ENCODE peak calls at places on chromosomes 4 and X, in six cellular contexts. One of them, this sample, is unnamed.
A peak's percentile ranks its signal among the peaks of the same experiment; 100 is the strongest.

GRCh38 chrX:39445336-39445735 is 644.1 kb downstream of the MID1IP1 start:
- DNase-seq in CD4-positive, alpha-beta memory T cell: peak; percentile 38
- DNase-seq in H1: peak; percentile 73
- DNase-seq in fibroblast of lung: no peak
- DNase-seq in MM.1S: peak; percentile 9
- DNase-seq in mammary epithelial cell: no peak
- DNase-seq in this sample: no peak

GRCh38 chrX:54178100-54178940 is 4.7 kb downstream of the FAM120C start:
- DNase-seq in CD4-positive, alpha-beta memory T cell: no peak
- DNase-seq in H1: no peak
- DNase-seq in fibroblast of lung: peak; percentile 80
- DNase-seq in MM.1S: no peak
- DNase-seq in mammary epithelial cell: peak; percentile 59
- DNase-seq in this sample: peak; percentile 61

GRCh38 chrX:107840971-107841370 is 15.3 kb downstream of the MID2 start:
- DNase-seq in CD4-positive, alpha-beta memory T cell: no peak
- DNase-seq in H1: no peak
- DNase-seq in fibroblast of lung: no peak
- DNase-seq in MM.1S: no peak
- DNase-seq in mammary epithelial cell: no peak
- DNase-seq in this sample: no peak

GRCh38 chr4:148015058-148015457 is 283.2 kb downstream of the ARHGAP10 start:
- DNase-seq in CD4-positive, alpha-beta memory T cell: no peak
- DNase-seq in H1: no peak
- DNase-seq in fibroblast of lung: peak; percentile 39
- DNase-seq in MM.1S: no peak
- DNase-seq in mammary epithelial cell: no peak
- DNase-seq in this sample: no peak

GRCh38 chr4:90444904-90445303 is 317.7 kb downstream of the CCSER1 start:
- DNase-seq in CD4-positive, alpha-beta memory T cell: no peak
- DNase-seq in H1: no peak
- DNase-seq in fibroblast of lung: no peak
- DNase-seq in MM.1S: no peak
- DNase-seq in mammary epithelial cell: peak; percentile 51
- DNase-seq in this sample: no peak

GRCh38 chr4:42895452-42895851 is 2.9 kb downstream of the GRXCR1 start:
- DNase-seq in CD4-positive, alpha-beta memory T cell: no peak
- DNase-seq in H1: no peak
- DNase-seq in fibroblast of lung: no peak
- DNase-seq in MM.1S: no peak
- DNase-seq in mammary epithelial cell: no peak
- DNase-seq in this sample: no peak

GRCh38 chr4:147037089-147037488 is 91.4 kb upstream of the TTC29 start:
- DNase-seq in CD4-positive, alpha-beta memory T cell: no peak
- DNase-seq in H1: no peak
- DNase-seq in fibroblast of lung: no peak
- DNase-seq in MM.1S: no peak
- DNase-seq in mammary epithelial cell: no peak
- DNase-seq in this sample: no peak

GRCh38 chrX:34467437-34467836 is 189.6 kb downstream of the TMEM47 start:
- DNase-seq in CD4-positive, alpha-beta memory T cell: no peak
- DNase-seq in H1: no peak
- DNase-seq in fibroblast of lung: no peak
- DNase-seq in MM.1S: no peak
- DNase-seq in mammary epithelial cell: peak; percentile 69
- DNase-seq in this sample: no peak

GRCh38 chr4:62709618-62710252 is 1509.6 kb downstream of the ADGRL3 start:
- DNase-seq in CD4-positive, alpha-beta memory T cell: no peak
- DNase-seq in H1: no peak
- DNase-seq in fibroblast of lung: peak; percentile 6
- DNase-seq in MM.1S: peak; percentile 60
- DNase-seq in mammary epithelial cell: peak; percentile 3
- DNase-seq in this sample: no peak

GRCh38 chr4:177451108-177451500 is 8.9 kb upstream of the AGA start:
- DNase-seq in CD4-positive, alpha-beta memory T cell: no peak
- DNase-seq in H1: no peak
- DNase-seq in fibroblast of lung: no peak
- DNase-seq in MM.1S: no peak
- DNase-seq in mammary epithelial cell: no peak
- DNase-seq in this sample: no peak

GRCh38 chr4:54165438-54165837 is 63.7 kb upstream of the PDGFRA start:
- DNase-seq in CD4-positive, alpha-beta memory T cell: no peak
- DNase-seq in H1: no peak
- DNase-seq in fibroblast of lung: peak; percentile 98
- DNase-seq in MM.1S: no peak
- DNase-seq in mammary epithelial cell: peak; percentile 75
- DNase-seq in this sample: peak; percentile 88

GRCh38 chr4:5980436-5981155 is 37.6 kb downstream of the C4orf50 start:
- DNase-seq in CD4-positive, alpha-beta memory T cell: no peak
- DNase-seq in H1: no peak
- DNase-seq in fibroblast of lung: no peak
- DNase-seq in MM.1S: no peak
- DNase-seq in mammary epithelial cell: no peak
- DNase-seq in this sample: no peak

GRCh38 chr4:90757529-90757928 is 630.3 kb downstream of the CCSER1 start:
- DNase-seq in CD4-positive, alpha-beta memory T cell: no peak
- DNase-seq in H1: no peak
- DNase-seq in fibroblast of lung: no peak
- DNase-seq in MM.1S: no peak
- DNase-seq in mammary epithelial cell: no peak
- DNase-seq in this sample: no peak

GRCh38 chrX:17278961-17279360 is 96.0 kb upstream of the NHS start:
- DNase-seq in CD4-positive, alpha-beta memory T cell: no peak
- DNase-seq in H1: no peak
- DNase-seq in fibroblast of lung: no peak
- DNase-seq in MM.1S: no peak
- DNase-seq in mammary epithelial cell: no peak
- DNase-seq in this sample: no peak

GRCh38 chr4:25743971-25744370 is 88.3 kb downstream of the SLC34A2 start:
- DNase-seq in CD4-positive, alpha-beta memory T cell: no peak
- DNase-seq in H1: no peak
- DNase-seq in fibroblast of lung: no peak
- DNase-seq in MM.1S: no peak
- DNase-seq in mammary epithelial cell: no peak
- DNase-seq in this sample: no peak

GRCh38 chr4:53992785-53993184 is 71.6 kb downstream of the CHIC2 start:
- DNase-seq in CD4-positive, alpha-beta memory T cell: no peak
- DNase-seq in H1: no peak
- DNase-seq in fibroblast of lung: no peak
- DNase-seq in MM.1S: no peak
- DNase-seq in mammary epithelial cell: no peak
- DNase-seq in this sample: no peak

GRCh38 chrX:136336623-136337022 is 35.9 kb downstream of the ADGRG4 start:
- DNase-seq in CD4-positive, alpha-beta memory T cell: no peak
- DNase-seq in H1: no peak
- DNase-seq in fibroblast of lung: no peak
- DNase-seq in MM.1S: no peak
- DNase-seq in mammary epithelial cell: no peak
- DNase-seq in this sample: no peak

GRCh38 chr4:145580906-145581305 is 38.3 kb upstream of the MMAA start:
- DNase-seq in CD4-positive, alpha-beta memory T cell: no peak
- DNase-seq in H1: no peak
- DNase-seq in fibroblast of lung: peak; percentile 66
- DNase-seq in MM.1S: no peak
- DNase-seq in mammary epithelial cell: no peak
- DNase-seq in this sample: no peak

GRCh38 chr4:56641494-56642051 is 39.5 kb downstream of the HOPX start:
- DNase-seq in CD4-positive, alpha-beta memory T cell: no peak
- DNase-seq in H1: no peak
- DNase-seq in fibroblast of lung: peak; percentile 96
- DNase-seq in MM.1S: no peak
- DNase-seq in mammary epithelial cell: peak; percentile 84
- DNase-seq in this sample: peak; percentile 84

GRCh38 chr4:77001907-77002306 is 52.4 kb downstream of the SEPTIN11 start:
- DNase-seq in CD4-positive, alpha-beta memory T cell: no peak
- DNase-seq in H1: no peak
- DNase-seq in fibroblast of lung: peak; percentile 82
- DNase-seq in MM.1S: no peak
- DNase-seq in mammary epithelial cell: peak; percentile 56
- DNase-seq in this sample: no peak

GRCh38 chr4:21858971-21859370 is 89.6 kb downstream of the KCNIP4 start:
- DNase-seq in CD4-positive, alpha-beta memory T cell: no peak
- DNase-seq in H1: no peak
- DNase-seq in fibroblast of lung: peak; percentile 63
- DNase-seq in MM.1S: no peak
- DNase-seq in mammary epithelial cell: no peak
- DNase-seq in this sample: no peak

GRCh38 chr4:174099712-174100111 is 183.8 kb downstream of the FBXO8 start:
- DNase-seq in CD4-positive, alpha-beta memory T cell: no peak
- DNase-seq in H1: no peak
- DNase-seq in fibroblast of lung: no peak
- DNase-seq in MM.1S: no peak
- DNase-seq in mammary epithelial cell: no peak
- DNase-seq in this sample: no peak

GRCh38 chr4:13704020-13704419 is 76.5 kb upstream of the BOD1L1 start:
- DNase-seq in CD4-positive, alpha-beta memory T cell: no peak
- DNase-seq in H1: no peak
- DNase-seq in fibroblast of lung: no peak
- DNase-seq in MM.1S: no peak
- DNase-seq in mammary epithelial cell: no peak
- DNase-seq in this sample: no peak

GRCh38 chrX:84735025-84735424 is 232.8 kb upstream of the HDX start:
- DNase-seq in CD4-positive, alpha-beta memory T cell: no peak
- DNase-seq in H1: no peak
- DNase-seq in fibroblast of lung: peak; percentile 8
- DNase-seq in MM.1S: no peak
- DNase-seq in mammary epithelial cell: peak; percentile 77
- DNase-seq in this sample: no peak

GRCh38 chrX:129980043-129980442 is 2.4 kb upstream of the BCORL1 start:
- DNase-seq in CD4-positive, alpha-beta memory T cell: peak; percentile 48
- DNase-seq in H1: peak; percentile 46
- DNase-seq in fibroblast of lung: no peak
- DNase-seq in MM.1S: no peak
- DNase-seq in mammary epithelial cell: no peak
- DNase-seq in this sample: no peak

GRCh38 chrX:40189018-40189417 is 91.3 kb upstream of the BCOR start:
- DNase-seq in CD4-positive, alpha-beta memory T cell: no peak
- DNase-seq in H1: no peak
- DNase-seq in fibroblast of lung: peak; percentile 55
- DNase-seq in MM.1S: no peak
- DNase-seq in mammary epithelial cell: no peak
- DNase-seq in this sample: no peak

GRCh38 chr4:81617569-81617968 is 145.9 kb upstream of the RASGEF1B start:
- DNase-seq in CD4-positive, alpha-beta memory T cell: no peak
- DNase-seq in H1: no peak
- DNase-seq in fibroblast of lung: no peak
- DNase-seq in MM.1S: no peak
- DNase-seq in mammary epithelial cell: no peak
- DNase-seq in this sample: no peak

DNA sequence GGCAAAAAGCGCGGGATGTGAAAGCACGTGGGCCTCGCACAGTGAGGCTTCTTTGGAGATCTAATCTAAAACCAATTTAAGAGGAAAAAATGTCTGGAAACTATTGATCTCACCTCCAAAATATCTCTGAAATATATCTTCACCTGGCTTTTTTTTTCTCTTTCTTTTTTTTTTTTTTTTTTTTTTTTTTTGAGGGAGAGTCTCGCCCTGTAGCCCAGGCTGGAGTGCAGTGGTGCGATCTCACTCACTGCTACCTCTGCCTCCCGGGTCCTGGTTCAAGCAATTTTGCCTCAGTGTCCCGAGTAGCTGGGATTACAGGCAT is 383 bp upstream of the ZMAT1 start:
- DNase-seq in CD4-positive, alpha-beta memory T cell: no peak
- DNase-seq in H1: no peak
- DNase-seq in fibroblast of lung: no peak
- DNase-seq in MM.1S: no peak
- DNase-seq in mammary epithelial cell: no peak
- DNase-seq in this sample: no peak
- H3K4me3 ChIP-seq in CD4-positive, alpha-beta memory T cell: no peak overlapping the region
- H3K4me3 ChIP-seq in H1: no peak overlapping the region
- H3K4me3 ChIP-seq in fibroblast of lung: no peak overlapping the region
- H3K4me3 ChIP-seq in MM.1S: no peak overlapping the region
- H3K4me3 ChIP-seq in mammary epithelial cell: no peak overlapping the region
- H3K4me3 ChIP-seq in this sample: peak overlapping the region; percentile 47

DNA sequence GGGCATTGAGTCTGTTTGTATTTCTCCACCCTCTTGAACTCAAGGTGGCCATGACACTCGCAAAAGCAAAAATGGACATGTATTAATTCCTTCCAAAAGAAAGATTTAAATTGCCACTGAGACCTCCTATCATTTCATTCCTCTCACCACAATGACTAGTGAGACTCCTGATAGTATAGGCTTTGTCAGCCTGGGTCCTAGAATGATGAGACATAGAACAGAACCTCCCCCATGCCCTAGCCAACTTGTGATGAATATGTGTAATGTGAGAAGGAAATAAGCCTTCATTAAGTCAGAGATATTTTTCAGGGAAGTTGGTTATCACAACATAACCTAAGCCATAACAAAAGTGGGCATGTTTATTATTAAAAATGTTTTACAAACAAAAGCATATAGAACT is 62.5 kb downstream of the ASB9 start:
- DNase-seq in CD4-positive, alpha-beta memory T cell: no peak
- DNase-seq in H1: no peak
- DNase-seq in fibroblast of lung: no peak
- DNase-seq in MM.1S: no peak
- DNase-seq in mammary epithelial cell: no peak
- DNase-seq in this sample: no peak
- H3K4me3 ChIP-seq in CD4-positive, alpha-beta memory T cell: no peak overlapping the region
- H3K4me3 ChIP-seq in H1: no peak overlapping the region
- H3K4me3 ChIP-seq in fibroblast of lung: no peak overlapping the region
- H3K4me3 ChIP-seq in MM.1S: no peak overlapping the region
- H3K4me3 ChIP-seq in mammary epithelial cell: no peak overlapping the region
- H3K4me3 ChIP-seq in this sample: no peak overlapping the region

DNA sequence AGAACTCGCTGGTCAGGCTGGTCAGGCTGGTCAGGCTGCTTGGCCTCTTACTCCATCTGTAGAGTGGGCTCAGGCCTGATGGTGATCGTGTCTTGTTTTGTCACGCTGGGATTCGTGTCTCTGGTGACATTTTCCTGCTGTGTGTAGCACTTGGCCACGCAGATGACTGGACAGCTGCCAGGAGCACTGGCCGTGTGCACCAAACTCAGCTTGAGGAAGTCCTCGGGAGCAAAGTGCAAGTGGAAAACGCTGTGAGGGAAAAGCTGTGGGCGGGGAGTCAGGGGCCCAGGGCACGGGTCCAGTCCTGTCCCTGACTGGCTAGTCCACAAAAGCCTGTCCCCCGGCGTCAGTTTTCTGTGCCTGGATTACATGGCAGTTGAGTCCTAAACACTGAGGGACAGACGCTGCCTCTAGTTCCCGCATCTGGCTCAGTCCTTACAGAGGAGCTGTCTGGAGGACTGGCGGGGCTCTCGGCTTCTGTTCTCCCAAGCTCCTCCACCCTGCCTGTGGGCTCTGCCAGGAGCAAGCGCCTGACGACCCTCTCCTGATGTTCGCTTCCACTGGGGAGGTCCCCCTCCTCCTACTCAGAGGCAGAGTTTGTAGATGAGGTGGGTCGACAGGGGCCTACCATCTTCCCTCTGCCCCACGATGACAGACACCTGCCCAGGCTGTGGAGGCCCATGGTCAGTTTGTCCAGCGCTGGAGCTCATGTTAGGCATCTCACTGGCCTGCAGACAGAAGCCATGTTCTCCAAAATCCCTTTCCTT is 35.9 kb upstream of the GRPEL1 start:
- DNase-seq in CD4-positive, alpha-beta memory T cell: no peak
- DNase-seq in H1: no peak
- DNase-seq in fibroblast of lung: no peak
- DNase-seq in MM.1S: no peak
- DNase-seq in mammary epithelial cell: no peak
- DNase-seq in this sample: no peak
- H3K4me3 ChIP-seq in CD4-positive, alpha-beta memory T cell: no peak overlapping the region
- H3K4me3 ChIP-seq in H1: peak overlapping the region; percentile 11
- H3K4me3 ChIP-seq in fibroblast of lung: peak overlapping the region; percentile 41
- H3K4me3 ChIP-seq in MM.1S: no peak overlapping the region
- H3K4me3 ChIP-seq in mammary epithelial cell: no peak overlapping the region
- H3K4me3 ChIP-seq in this sample: peak overlapping the region; percentile 54

GRCh38 chr4:2389691-2390090 is 28.8 kb downstream of the ZFYVE28 start:
- DNase-seq in CD4-positive, alpha-beta memory T cell: no peak
- DNase-seq in H1: no peak
- DNase-seq in fibroblast of lung: no peak
- DNase-seq in MM.1S: no peak
- DNase-seq in mammary epithelial cell: no peak
- DNase-seq in this sample: no peak
- H3K4me3 ChIP-seq in CD4-positive, alpha-beta memory T cell: no peak overlapping the region
- H3K4me3 ChIP-seq in H1: no peak overlapping the region
- H3K4me3 ChIP-seq in fibroblast of lung: no peak overlapping the region
- H3K4me3 ChIP-seq in MM.1S: no peak overlapping the region
- H3K4me3 ChIP-seq in mammary epithelial cell: no peak overlapping the region
- H3K4me3 ChIP-seq in this sample: no peak overlapping the region